ENCODE peak calls at places on chromosomes 4 and X, in six cellular contexts. V, U, A, X, G and C are unnamed samples.

GRCh38 chr4:185079271-185079905 is 61.1 kb downstream of the HELT start:
- DNase-seq in V (no peak), U (no peak), A (no peak), X (no peak), G (no peak), C (no peak)

GRCh38 chrX:151167791-151168345 is 8.5 kb upstream of the GPR50 start:
- DNase-seq in V (no peak), U (no peak), A (no peak), X (no peak), G (no peak), C (no peak)

GRCh38 chr4:127965803-127966175 is 583 bp downstream of the ABHD18 start:
- DNase-seq in V (no peak), U (peak), A (peak), X (peak), G (peak), C (peak)

GRCh38 chrX:19183777-19184485 is 61.7 kb upstream of the ADGRG2 start:
- DNase-seq in V (no peak), U (no peak), A (no peak), X (no peak), G (no peak), C (no peak)

GRCh38 chrX:128464091-128464490 is 411.9 kb upstream of the ACTRT1 start:
- DNase-seq in V (no peak), U (no peak), A (no peak), X (no peak), G (no peak), C (no peak)

GRCh38 chrX:148133099-148133725 is 152.1 kb downstream of the FMR1NB start:
- DNase-seq in V (no peak), U (no peak), A (no peak), X (no peak), G (no peak), C (peak)

GRCh38 chr4:174172274-174172673 is 111.2 kb downstream of the FBXO8 start:
- DNase-seq in V (no peak), U (no peak), A (no peak), X (no peak), G (no peak), C (no peak)

GRCh38 chrX:46686003-46686645 is 72.8 kb downstream of the SLC9A7 start:
- DNase-seq in V (peak), U (peak), A (peak), X (peak), G (no peak), C (peak)

GRCh38 chr4:136713140-136713539 is 819.2 kb downstream of the PCDH18 start:
- DNase-seq in V (no peak), U (no peak), A (peak), X (peak), G (peak), C (peak)

GRCh38 chr4:107835409-107835808 is 10.7 kb downstream of the SGMS2 start:
- DNase-seq in V (no peak), U (no peak), A (peak), X (peak), G (no peak), C (no peak)

GRCh38 chr4:107831140-107831539 is 6.4 kb downstream of the SGMS2 start:
- DNase-seq in V (no peak), U (no peak), A (no peak), X (no peak), G (no peak), C (no peak)

GRCh38 chr4:107828315-107828714 is 3.6 kb downstream of the SGMS2 start:
- DNase-seq in V (no peak), U (no peak), A (no peak), X (no peak), G (no peak), C (no peak)

GRCh38 chr4:107834241-107834856 is 9.6 kb downstream of the SGMS2 start:
- DNase-seq in V (no peak), U (no peak), A (no peak), X (no peak), G (no peak), C (peak)

DNA sequence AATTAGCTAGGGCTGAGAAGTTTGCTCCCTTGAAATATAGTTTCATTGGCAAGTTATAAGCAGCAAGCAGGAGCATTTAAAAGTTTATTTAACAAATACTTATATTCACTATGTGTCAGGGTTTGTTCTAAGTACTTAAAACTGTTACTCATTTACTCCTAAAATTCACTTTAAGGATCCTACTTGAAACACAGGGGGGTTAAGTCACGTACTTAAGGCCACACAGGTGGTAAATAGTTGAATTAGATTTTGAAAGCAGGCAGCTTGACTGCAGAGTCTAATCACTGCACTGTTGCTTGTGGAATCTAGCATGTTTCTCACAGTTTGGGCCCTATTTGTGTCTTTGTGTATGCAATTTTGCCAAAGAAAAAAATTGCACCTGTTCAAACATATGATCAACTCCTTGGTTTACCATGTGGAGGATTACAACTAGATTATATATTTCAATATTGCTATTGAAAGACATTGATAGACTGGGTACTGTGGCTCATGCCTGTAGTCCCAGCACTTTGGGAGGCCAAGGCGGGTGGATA is 7.6 kb downstream of the SGMS2 start:
- DNase-seq in V (no peak), U (no peak), A (no peak), X (no peak), G (no peak), C (no peak)
- H2BK15ac ChIP-seq in V (no peak), U (no peak), A (no peak), X (no peak), G (no peak), C (no peak)

DNA sequence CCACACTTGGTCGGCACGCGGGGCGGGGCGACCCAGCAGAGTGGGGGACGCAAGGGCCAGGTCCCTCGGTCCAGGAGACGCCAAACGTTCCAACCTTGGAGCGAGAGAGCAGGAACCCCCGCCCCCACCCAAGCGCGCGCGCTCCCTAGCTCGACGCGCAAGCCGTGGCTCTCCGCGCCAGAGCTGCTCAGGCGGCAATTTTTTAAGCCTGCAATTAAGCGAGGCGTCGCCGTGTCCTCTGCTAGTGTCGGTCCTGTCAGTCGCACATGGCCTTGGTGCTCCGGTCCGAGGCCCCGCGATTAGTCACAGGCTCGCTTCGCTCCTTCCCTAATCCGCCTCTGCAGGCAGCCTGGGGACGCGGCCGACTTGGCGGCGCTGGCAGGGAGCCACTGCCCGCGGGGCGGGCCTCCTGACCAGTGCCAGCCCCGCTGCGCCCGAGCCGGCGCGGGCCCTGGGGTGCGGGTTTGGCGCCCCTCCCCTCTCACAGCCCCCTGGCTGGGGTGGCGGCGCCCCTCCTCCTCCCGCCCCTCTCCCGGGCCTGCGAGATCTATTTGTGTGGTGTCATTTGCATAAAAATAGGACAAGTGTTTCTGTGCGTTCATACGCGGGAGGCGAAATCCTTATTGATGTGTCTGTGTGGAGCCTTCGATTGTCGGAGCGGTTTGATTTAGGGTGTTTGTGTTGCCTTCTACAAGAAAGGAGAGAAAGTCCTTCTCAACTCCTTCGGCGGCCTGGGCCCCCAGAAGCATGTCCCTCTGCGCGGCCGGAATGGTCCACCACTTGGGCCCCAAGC is 9.7 kb upstream of the BCOR start:
- DNase-seq in V (no peak), U (peak), A (no peak), X (peak), G (no peak), C (peak)
- H3K4me2 ChIP-seq in V (peak), U (peak), A (no peak), X (peak), G (peak), C (peak)

GRCh38 chr4:25165916-25166315 is 5.7 kb upstream of the SEPSECS start:
- DNase-seq in V (no peak), U (no peak), A (no peak), X (no peak), G (no peak), C (no peak)

GRCh38 chr4:25174674-25175073 is 14.4 kb upstream of the SEPSECS start:
- DNase-seq in V (no peak), U (no peak), A (peak), X (peak), G (no peak), C (peak)

GRCh38 chr4:25172964-25173917 is 13.0 kb upstream of the SEPSECS start:
- DNase-seq in V (no peak), U (no peak), A (peak), X (peak), G (no peak), C (peak)

GRCh38 chr4:25169446-25169845 is 9.2 kb upstream of the SEPSECS start:
- DNase-seq in V (no peak), U (no peak), A (no peak), X (no peak), G (no peak), C (no peak)

GRCh38 chr4:25171451-25171850 is 11.2 kb upstream of the SEPSECS start:
- DNase-seq in V (no peak), U (no peak), A (no peak), X (no peak), G (no peak), C (no peak)
- H2BK15ac ChIP-seq in V (no peak), U (no peak), A (peak), X (no peak), G (no peak), C (no peak)

GRCh38 chr4:74944354-74944793 is 11.5 kb downstream of the PARM1 start:
- DNase-seq in V (no peak), U (no peak), A (no peak), X (no peak), G (no peak), C (no peak)

GRCh38 chr4:74942918-74943253 is 10.0 kb downstream of the PARM1 start:
- DNase-seq in V (no peak), U (no peak), A (no peak), X (no peak), G (no peak), C (no peak)

GRCh38 chr4:74947798-74948197 is 14.9 kb downstream of the PARM1 start:
- DNase-seq in V (no peak), U (no peak), A (no peak), X (no peak), G (no peak), C (no peak)

GRCh38 chr4:74946196-74946595 is 13.3 kb downstream of the PARM1 start:
- DNase-seq in V (no peak), U (no peak), A (no peak), X (no peak), G (no peak), C (no peak)

DNA sequence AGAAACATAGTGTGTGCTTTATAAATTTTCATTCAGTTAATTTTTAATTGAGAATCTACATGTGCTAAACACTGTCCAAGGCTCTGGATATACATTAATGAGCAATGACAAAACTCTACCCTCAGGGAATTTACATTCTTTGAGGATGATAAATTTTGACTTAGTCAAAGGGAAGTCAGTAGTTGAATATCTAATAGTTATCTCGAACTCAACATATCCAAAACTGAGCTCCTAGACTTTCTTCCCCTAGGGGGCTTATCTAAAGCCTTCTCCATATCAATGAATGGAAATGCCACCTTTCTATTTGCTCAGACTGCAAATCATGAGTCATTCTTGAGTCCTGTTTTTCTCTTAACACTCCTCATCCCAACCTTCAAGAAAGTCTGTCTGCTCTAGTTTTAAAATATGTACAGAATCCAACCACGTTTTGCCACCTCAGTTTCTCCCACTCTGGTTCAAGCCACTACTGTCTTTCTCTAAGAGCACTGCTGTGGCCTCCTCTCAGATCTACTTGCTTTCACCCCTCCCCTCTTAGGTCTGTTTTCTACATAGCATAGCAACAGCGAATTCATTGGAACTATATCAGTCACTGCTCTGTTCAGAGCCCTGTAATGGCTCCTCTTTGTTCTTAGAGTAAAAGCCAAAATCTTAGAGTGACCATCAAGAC is 9.5 kb downstream of the PARM1 start:
- DNase-seq in V (no peak), U (no peak), A (no peak), X (no peak), G (no peak), C (peak)
- H3K4me2 ChIP-seq in V (no peak), U (no peak), A (no peak), X (no peak), G (no peak), C (no peak)

GRCh38 chrX:109600114-109600710 is 24.8 kb downstream of the KCNE5 start:
- DNase-seq in V (no peak), U (peak), A (no peak), X (peak), G (no peak), C (peak)
- H2BK15ac ChIP-seq in V (no peak), U (no peak), A (no peak), X (no peak), G (no peak), C (no peak)

DNA sequence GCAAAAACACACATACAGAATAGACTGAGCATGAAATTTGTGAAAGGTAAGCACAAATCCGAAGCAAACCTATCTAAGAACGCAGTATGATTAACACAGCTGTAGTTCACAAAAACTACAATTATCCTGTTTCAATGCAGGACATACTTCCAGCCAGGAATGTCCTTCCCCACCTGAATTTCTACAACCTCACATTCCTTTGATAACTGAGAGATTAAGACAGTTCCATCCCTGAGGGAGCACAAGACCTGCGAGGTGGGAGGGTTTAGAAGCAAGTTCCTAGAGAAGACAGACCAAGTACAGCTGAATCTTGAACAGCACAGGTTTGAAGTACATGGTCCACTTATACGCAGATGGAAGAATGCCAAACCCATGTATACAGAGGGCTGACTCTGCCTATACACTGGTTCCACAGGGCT is 10.6 kb downstream of the ABCG2 start:
- DNase-seq in V (no peak), U (no peak), A (no peak), X (peak), G (no peak), C (peak)
- H3K4me2 ChIP-seq in V (no peak), U (no peak), A (no peak), X (no peak), G (no peak), C (no peak)

GRCh38 chrX:153762636-153763173 is 1.3 kb upstream of the PLXNB3 start:
- DNase-seq in V (no peak), U (no peak), A (no peak), X (no peak), G (no peak), C (no peak)
- H2BK15ac ChIP-seq in V (no peak), U (no peak), A (no peak), X (no peak), G (no peak), C (no peak)

GRCh38 chr4:144343143-144343755 is 202.7 kb upstream of the GYPA start:
- DNase-seq in V (no peak), U (no peak), A (no peak), X (no peak), G (no peak), C (no peak)
- H3K4me2 ChIP-seq in V (no peak), U (no peak), A (no peak), X (no peak), G (no peak), C (no peak)

DNA sequence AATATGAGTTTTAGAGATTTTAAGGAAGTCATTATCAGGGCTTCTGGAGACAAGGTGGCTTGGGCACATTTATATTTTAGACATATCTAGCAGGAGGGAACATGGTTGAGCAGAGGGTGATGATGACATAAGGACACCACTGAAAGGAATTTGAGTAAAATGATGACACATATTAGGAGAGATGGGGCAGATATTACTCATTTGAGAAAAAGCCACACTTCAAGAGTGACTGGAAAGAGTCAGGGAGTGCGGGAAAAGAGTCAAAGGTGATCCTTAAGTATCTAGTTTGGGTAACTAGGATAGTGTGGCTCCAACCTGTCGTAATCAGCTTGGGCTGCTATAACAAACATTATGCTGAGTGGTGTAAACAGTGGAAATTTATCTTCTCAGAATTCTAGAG is 377.7 kb downstream of the PACRGL start:
- DNase-seq in V (no peak), U (no peak), A (no peak), X (peak), G (no peak), C (no peak)
- H2BK15ac ChIP-seq in V (no peak), U (no peak), A (no peak), X (no peak), G (no peak), C (no peak)